ENCODE peak calls at places on chromosomes 12 and 14, in eight cellular contexts. L is HTR-8/SVneo; G is fibroblast of lung; Q is sciatic nerve; M is omental fat pad; R is AG08396; Y is retina; I is stimulated activated CD8-positive, alpha-beta memory T cell treated with anti-CD3 and anti-CD28 coated beads, Interleukin-15, amount 100 ng/mL, for 1 hour. S is an unnamed sample.

GRCh38 chr14:22900088-22900799 is 17.2 kb downstream of the REM2 start:
- DNase-seq in L (peak), G (peak), Q (no peak), M (no peak), R (peak), Y (peak), I (no peak), S (peak)

GRCh38 chr14:72779679-72780078 is 114.2 kb downstream of the DPF3 start:
- DNase-seq in L (no peak), G (no peak), Q (no peak), M (no peak), R (no peak), Y (no peak), I (no peak), S (no peak)

GRCh38 chr12:40581889-40582288 is 110.3 kb upstream of the CNTN1 start:
- DNase-seq in L (no peak), G (no peak), Q (no peak), M (no peak), R (no peak), Y (no peak), I (no peak), S (no peak)

GRCh38 chr12:122726056-122726558 is 4.5 kb downstream of the HCAR1 start:
- DNase-seq in L (peak), G (peak), Q (no peak), M (no peak), R (no peak), Y (no peak), I (peak), S (no peak)

GRCh38 chr12:67437011-67437410 is 167.9 kb downstream of the CAND1 start:
- DNase-seq in L (no peak), G (no peak), Q (no peak), M (no peak), R (no peak), Y (no peak), I (no peak), S (no peak)

GRCh38 chr14:47200740-47201139 is 474.7 kb downstream of the MDGA2 start:
- DNase-seq in L (no peak), G (no peak), Q (no peak), M (no peak), R (no peak), Y (no peak), I (no peak), S (no peak)

GRCh38 chr12:132481345-132481744 is 8.6 kb upstream of the FBRSL1 start:
- DNase-seq in L (no peak), G (no peak), Q (no peak), M (no peak), R (no peak), Y (no peak), I (no peak), S (no peak)

GRCh38 chr12:54197037-54197909 is 8.5 kb upstream of the SMUG1 start:
- DNase-seq in L (peak), G (peak), Q (no peak), M (no peak), R (no peak), Y (no peak), I (no peak), S (no peak)

GRCh38 chr12:47393403-47393790 is 312.4 kb downstream of the RPAP3 start:
- DNase-seq in L (no peak), G (peak), Q (no peak), M (no peak), R (no peak), Y (no peak), I (no peak), S (no peak)

GRCh38 chr12:10033783-10034381 is 3.4 kb downstream of the CLEC9A start:
- DNase-seq in L (peak), G (no peak), Q (no peak), M (no peak), R (no peak), Y (no peak), I (no peak), S (no peak)

GRCh38 chr12:14843425-14843887 is at the start of gene ART4:
- DNase-seq in L (no peak), G (no peak), Q (no peak), M (no peak), R (no peak), Y (no peak), I (no peak), S (no peak)

S was measured in COR-L47.